ENCODE peak calls at places on chromosomes 5 and 9, in eight cellular contexts. Z is anterior cingulate cortex; C is B cell; W is activated T-helper 1 cell treated with Interleukin-2 at 50 U/mL for 16 hours; T is left cardiac atrium; V is stimulated activated CD4-positive, alpha-beta T cell treated with anti-CD3 and anti-CD28 coated beads, TNF-alpha, amount 100 ng/mL, for 24 hours; M is aorta; Y is Calu3. Q is an unnamed sample.
A peak's percentile ranks its signal among the peaks of the same experiment; 100 is the strongest.

GRCh38 chr5:110458313-110458712 is 268.2 kb downstream of the TMEM232 start:
- DNase-seq in Z (no peak), Y (no peak), M (no peak), C (no peak), W (no peak), V (no peak), T (no peak), Q (no peak)

GRCh38 chr9:110047955-110048472 is 159.9 kb downstream of the C9orf152 start:
- DNase-seq in C (no peak), M (peak; percentile 54), Y (no peak), V (no peak), W (no peak), T (no peak), Z (no peak), Q (no peak)

GRCh38 chr5:120086081-120086480 is 378.0 kb upstream of the PRR16 start:
- DNase-seq in W (no peak), Z (no peak), V (no peak), T (no peak), Y (no peak), C (no peak), M (no peak), Q (no peak)

GRCh38 chr9:101119206-101119819 is 90.8 kb downstream of the PLPPR1 start:
- DNase-seq in V (no peak), T (peak; percentile 32), Z (peak; percentile 62), W (no peak), Y (peak; percentile 76), M (no peak), C (peak; percentile 3), Q (peak; percentile 14)

GRCh38 chr9:37678789-37679273 is 28.1 kb downstream of the FRMPD1 start:
- DNase-seq in Y (no peak), W (no peak), T (no peak), V (no peak), Z (no peak), M (no peak), C (no peak), Q (no peak)

GRCh38 chr5:179698935-179699639 is at the start of gene CANX:
- DNase-seq in T (no peak), Z (no peak), W (no peak), M (no peak), Y (no peak), V (no peak), C (no peak), Q (no peak)

GRCh38 chr9:25461416-25461815 is 216.8 kb downstream of the TUSC1 start:
- DNase-seq in V (no peak), W (no peak), M (no peak), T (no peak), Y (no peak), C (no peak), Z (no peak), Q (no peak)

GRCh38 chr5:107826311-107827000 is 155.7 kb upstream of the EFNA5 start:
- DNase-seq in W (no peak), T (no peak), V (no peak), C (no peak), Z (no peak), Y (no peak), M (no peak), Q (no peak)

GRCh38 chr5:105956456-105957177 is 1714.1 kb downstream of the EFNA5 start:
- DNase-seq in T (no peak), Y (no peak), C (no peak), M (no peak), Z (no peak), W (no peak), V (no peak), Q (no peak)

GRCh38 chr9:74245871-74246552 is 251.1 kb upstream of the RORB start:
- DNase-seq in V (no peak), C (no peak), T (no peak), W (no peak), Y (no peak), Z (no peak), M (no peak), Q (no peak)

GRCh38 chr5:32126691-32127090 is 47.4 kb downstream of the GOLPH3 start:
- DNase-seq in W (no peak), C (no peak), V (no peak), Y (no peak), Z (no peak), T (no peak), M (no peak), Q (no peak)

GRCh38 chr5:34525761-34526160 is 130.4 kb upstream of the RAI14 start:
- DNase-seq in T (peak; percentile 31), W (no peak), V (no peak), M (no peak), Y (no peak), C (no peak), Z (no peak), Q (no peak)

GRCh38 chr5:50667079-50667652 is 729 bp downstream of the PARP8 start:
- DNase-seq in C (no peak), W (peak; percentile 43), M (peak; percentile 80), Z (peak; percentile 41), V (no peak), Y (peak; percentile 56), T (peak; percentile 67), Q (no peak)

GRCh38 chr5:78824826-78825225 is 160.3 kb downstream of the ARSB start:
- DNase-seq in V (no peak), Y (no peak), M (no peak), C (no peak), W (no peak), T (no peak), Z (no peak), Q (no peak)

GRCh38 chr5:140806834-140807775 is at the start of gene PCDHA4:
- DNase-seq in T (peak; percentile 49), C (no peak), Z (no peak), V (no peak), Y (peak; percentile 69), M (no peak), W (no peak), Q (no peak)

GRCh38 chr9:92186631-92187030 is 71.4 kb upstream of the SPTLC1 start:
- DNase-seq in T (no peak), C (no peak), W (no peak), Y (no peak), M (no peak), Z (no peak), V (no peak), Q (no peak)

GRCh38 chr9:127548352-127548878 is 63.7 kb upstream of the STXBP1 start:
- DNase-seq in V (no peak), Z (no peak), Y (no peak), C (no peak), W (no peak), M (no peak), T (no peak), Q (no peak)

GRCh38 chr9:134626576-134627416 is 14.8 kb upstream of the COL5A1 start:
- DNase-seq in T (peak; percentile 8), W (no peak), C (no peak), V (no peak), Z (no peak), Y (no peak), M (peak; percentile 31), Q (peak; percentile 16)

GRCh38 chr5:167565555-167565954 is 725.9 kb upstream of the WWC1 start:
- DNase-seq in Z (no peak), C (no peak), T (no peak), W (no peak), M (no peak), V (no peak), Y (no peak), Q (no peak)

GRCh38 chr5:2281446-2281845 is 398.7 kb upstream of the IRX4 start:
- DNase-seq in T (no peak), M (no peak), V (no peak), Y (no peak), C (no peak), W (no peak), Z (no peak), Q (no peak)

GRCh38 chr5:179668404-179668803 is 12.4 kb downstream of the CBY3 start:
- DNase-seq in Z (no peak), C (peak; percentile 28), W (peak; percentile 6), T (no peak), V (no peak), Y (no peak), M (no peak), Q (peak; percentile 76)

GRCh38 chr5:111984044-111984443 is 227.1 kb upstream of the NREP start:
- DNase-seq in M (no peak), Z (no peak), Y (peak; percentile 10), W (no peak), T (no peak), V (no peak), C (no peak), Q (no peak)

GRCh38 chr9:95043826-95044225 is 273.7 kb downstream of the FANCC start:
- DNase-seq in W (no peak), C (no peak), V (no peak), T (no peak), M (no peak), Y (no peak), Z (no peak), Q (no peak)

GRCh38 chr5:156096259-156096658 is 230.7 kb upstream of the SGCD start:
- DNase-seq in C (no peak), Z (no peak), V (no peak), T (no peak), M (no peak), Y (no peak), W (no peak), Q (no peak)

GRCh38 chr9:93305497-93306020 is 121.6 kb downstream of the WNK2 start:
- DNase-seq in Z (no peak), Y (no peak), C (no peak), W (no peak), V (no peak), T (no peak), M (peak; percentile 58), Q (no peak)

GRCh38 chr5:131377785-131378325 is 114.0 kb downstream of the CDC42SE2 start:
- DNase-seq in Z (no peak), T (no peak), M (no peak), W (no peak), Y (no peak), V (no peak), C (no peak), Q (no peak)

GRCh38 chr9:98118640-98119601 is at the start of gene TRIM14:
- DNase-seq in W (peak; percentile 39), T (peak; percentile 69), C (peak; percentile 69), Z (no peak), V (no peak), M (peak; percentile 84), Y (peak; percentile 75), Q (peak; percentile 89)

GRCh38 chr5:145294321-145294720 is 540.8 kb downstream of the PRELID2 start:
- DNase-seq in C (no peak), W (no peak), V (no peak), T (no peak), M (no peak), Y (no peak), Z (no peak), Q (no peak)

GRCh38 chr5:102590467-102590866 is 91.7 kb upstream of the SLCO6A1 start:
- DNase-seq in Y (no peak), M (no peak), V (no peak), C (no peak), T (no peak), W (no peak), Z (no peak), Q (no peak)

GRCh38 chr5:141360685-141361084 is 891 bp downstream of the PCDHGB2 start:
- DNase-seq in C (no peak), M (no peak), Y (no peak), W (no peak), Z (no peak), T (no peak), V (no peak), Q (no peak)

GRCh38 chr5:130335116-130335515 is 430.9 kb downstream of the CHSY3 start:
- DNase-seq in W (no peak), M (no peak), C (no peak), V (no peak), Z (no peak), T (no peak), Y (no peak), Q (no peak)

GRCh38 chr9:112173489-112174222 is 1.4 kb downstream of the SUSD1 start:
- DNase-seq in C (no peak), W (no peak), Z (no peak), V (no peak), T (no peak), M (no peak), Y (no peak), Q (no peak)

GRCh38 chr9:130240410-130241197 is 25.0 kb upstream of the HMCN2 start:
- DNase-seq in M (peak; percentile 66), V (no peak), Y (peak; percentile 58), Z (peak; percentile 28), T (no peak), C (peak; percentile 61), W (no peak), Q (no peak)

GRCh38 chr5:139820130-139820529 is 24.5 kb downstream of the PSD2 start:
- DNase-seq in T (no peak), M (no peak), C (no peak), Y (no peak), W (no peak), Z (no peak), V (no peak), Q (no peak)

Q was measured in 8988T.